ENCODE peak calls at places on chromosomes 1 and 21, in four cellular contexts. G is endothelial cell of umbilical vein, D is vagina, U is transverse colon. K is an unnamed sample.

GRCh38 chr1:31891280-31891679 is 46.9 kb downstream of the PTP4A2 start:
- DNase-seq in G (no peak), D (no peak), U (no peak), K (no peak)

GRCh38 chr21:45992311-45993209 is 11.0 kb downstream of the COL6A1 start:
- DNase-seq in G (no peak), D (peak), U (no peak), K (no peak)

GRCh38 chr1:220217383-220217988 is 54.8 kb downstream of the RAB3GAP2 start:
- DNase-seq in G (peak), D (no peak), U (no peak), K (no peak)

GRCh38 chr21:36901575-36901974 is 64.9 kb downstream of the HLCS start:
- DNase-seq in G (no peak), D (no peak), U (no peak), K (no peak)

GRCh38 chr1:12616709-12617373 is 1.2 kb downstream of the DHRS3 start:
- DNase-seq in G (no peak), D (no peak), U (peak), K (no peak)

GRCh38 chr1:39214021-39214713 is 9.7 kb downstream of the MACF1 start:
- DNase-seq in G (peak), D (no peak), U (no peak), K (no peak)

GRCh38 chr1:88923224-88923623 is 31.9 kb upstream of the GTF2B start:
- DNase-seq in G (no peak), D (no peak), U (no peak), K (no peak)

GRCh38 chr21:16084776-16085364 is 355.1 kb downstream of the USP25 start:
- DNase-seq in G (no peak), D (no peak), U (no peak), K (no peak)

GRCh38 chr1:65264197-65264929 is 45.0 kb upstream of the DNAJC6 start:
- DNase-seq in G (peak), D (no peak), U (no peak), K (no peak)

GRCh38 chr21:28856588-28857250 is 136.0 kb downstream of the LTN1 start:
- DNase-seq in G (no peak), D (no peak), U (no peak), K (no peak)

GRCh38 chr1:224106568-224107281 is 7.2 kb upstream of the FBXO28 start:
- DNase-seq in G (peak), D (no peak), U (peak), K (peak)

GRCh38 chr1:238484121-238484520 is 593.4 kb upstream of the ZP4 start:
- DNase-seq in G (no peak), D (no peak), U (no peak), K (no peak)

GRCh38 chr1:112954945-112955677 is 885 bp downstream of the SLC16A1 start:
- DNase-seq in G (peak), D (peak), U (peak), K (peak)

GRCh38 chr1:181134543-181135461 is 46.3 kb downstream of the IER5 start:
- DNase-seq in G (peak), D (no peak), U (peak), K (peak)

DNA sequence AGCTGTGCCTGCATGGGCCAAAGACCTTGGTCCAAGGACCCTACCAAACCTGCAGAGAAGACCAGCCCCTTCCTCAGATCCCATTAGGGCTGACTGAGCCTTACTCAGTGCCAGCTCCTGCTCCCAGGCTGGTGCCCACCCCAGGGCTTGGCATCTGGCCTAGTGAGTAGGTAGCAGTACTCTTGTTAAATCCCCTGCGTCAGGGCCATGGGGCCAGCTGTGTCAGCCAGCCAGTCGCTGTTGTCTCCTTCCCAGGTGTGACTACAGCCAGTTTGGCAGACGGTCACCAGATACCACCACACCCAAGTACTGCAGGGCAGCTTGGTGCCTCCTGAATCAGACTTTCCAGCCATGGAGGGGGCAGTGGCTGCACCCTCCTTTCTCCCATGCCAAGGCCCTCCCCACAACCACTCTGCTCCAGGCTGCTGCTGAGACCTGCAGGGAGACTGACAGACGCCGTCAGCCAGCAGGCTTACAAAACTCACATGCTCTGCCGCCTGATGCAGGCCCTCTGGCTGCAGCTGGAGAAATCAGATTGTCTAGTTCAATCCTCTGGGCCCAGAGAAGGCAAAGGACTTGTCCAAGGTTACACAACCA is 3.0 kb downstream of the TENT5B start:
- DNase-seq in G (no peak), D (no peak), U (peak), K (peak)
- TF ChIP-seq POLR2A in G (no peak), D (no peak), U (no peak), K (no peak)

DNA sequence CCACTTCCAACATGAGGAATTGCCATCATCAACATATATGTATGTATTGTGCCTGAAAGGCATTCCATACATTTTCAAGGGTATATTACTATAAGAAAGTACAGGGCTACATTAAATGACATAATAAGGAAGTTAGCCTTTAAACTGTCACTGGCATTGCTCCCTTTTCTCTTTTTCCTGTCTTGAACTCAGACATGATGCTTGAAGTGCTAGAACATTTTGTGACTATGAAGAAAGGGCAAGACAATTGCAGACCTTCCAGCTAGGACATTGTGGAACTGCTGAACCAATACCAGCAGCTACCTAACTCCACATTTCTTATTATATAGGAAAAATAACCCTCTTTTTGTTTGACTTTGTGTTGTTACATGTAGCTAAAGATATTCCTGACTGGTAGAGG is 2.9 kb upstream of the TSPAN2 start:
- DNase-seq in G (no peak), D (no peak), U (no peak), K (no peak)
- TF ChIP-seq POLR2A in G (no peak), D (no peak), U (no peak), K (no peak)

GRCh38 chr1:2412395-2412772 is at the start of gene PEX10:
- DNase-seq in G (peak), D (no peak), U (peak), K (peak)
- TF ChIP-seq POLR2A in G (peak), D (peak), U (no peak), K (no peak)

DNA sequence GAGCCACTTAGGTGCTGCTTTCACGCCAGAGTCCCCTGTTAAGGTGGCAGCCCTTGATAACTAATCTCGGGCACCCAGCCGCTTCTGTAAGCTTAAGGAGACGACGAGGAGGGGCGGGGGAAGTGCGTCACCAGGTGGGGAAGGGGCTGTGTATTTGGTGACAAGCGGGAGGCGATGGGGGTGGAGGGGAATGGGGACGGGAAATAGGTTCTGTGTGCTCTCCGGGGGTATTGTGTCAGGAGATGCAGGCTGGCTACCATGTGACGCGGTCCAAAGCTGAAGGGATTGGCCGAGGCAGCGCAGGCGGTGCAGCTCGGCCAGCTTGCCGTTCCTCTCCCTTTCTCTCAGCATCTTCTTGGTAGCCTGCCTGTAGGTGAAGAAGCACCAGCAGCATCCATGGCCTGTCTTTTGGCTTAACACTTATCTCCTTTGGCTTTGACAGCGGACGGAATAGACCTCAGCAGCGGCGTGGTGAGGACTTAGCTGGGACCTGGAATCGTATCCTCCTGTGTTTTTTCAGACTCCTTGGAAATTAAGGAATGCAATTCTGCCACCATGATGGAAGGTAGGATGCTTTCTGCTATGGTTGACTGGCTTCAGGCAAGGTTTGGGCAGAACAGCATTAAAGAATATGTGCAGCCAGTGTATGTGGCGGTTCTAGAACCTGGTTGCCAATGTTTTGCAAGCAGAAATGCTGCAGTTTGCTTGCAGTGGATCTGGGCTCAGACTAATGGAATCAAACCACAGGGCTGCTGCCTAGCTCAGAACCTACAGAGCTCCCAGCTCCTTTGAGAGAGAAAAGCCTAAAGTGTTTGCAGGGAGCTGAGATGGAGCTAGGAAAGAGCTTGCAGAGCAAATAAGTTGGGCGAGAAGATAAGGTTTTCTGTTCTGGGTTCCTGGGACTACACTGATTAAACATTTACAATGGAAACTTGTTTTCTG is at the start of gene SGIP1:
- DNase-seq in G (peak), D (no peak), U (peak), K (peak)
- TF ChIP-seq POLR2A in G (no peak), D (peak), U (no peak), K (no peak)

GRCh38 chr1:150574260-150575071 is 4.9 kb downstream of the MCL1 start:
- DNase-seq in G (no peak), D (no peak), U (no peak), K (no peak)
- TF ChIP-seq POLR2A in G (peak), D (no peak), U (peak), K (no peak)

GRCh38 chr1:78319603-78320002 is 171.2 kb upstream of the PTGFR start:
- DNase-seq in G (no peak), D (no peak), U (no peak), K (no peak)
- TF ChIP-seq POLR2A in G (no peak), D (no peak), U (no peak), K (no peak)